ENCODE peak calls at places on chromosomes 13 and 19, in six cellular contexts. One of them, this sample, is unnamed.

GRCh38 chr13:95485045-95485517 is 67.4 kb upstream of the CLDN10 start:
- DNase-seq in H9: no peak
- DNase-seq in H1: no peak
- DNase-seq in IMR-90: peak
- DNase-seq in trophoblast cell: peak
- DNase-seq in neuronal stem cell: no peak
- DNase-seq in this sample: no peak

GRCh38 chr13:84870190-84870589 is 929.0 kb downstream of the SLITRK6 start:
- DNase-seq in trophoblast cell: no peak
- DNase-seq in H9: peak
- DNase-seq in neuronal stem cell: no peak
- DNase-seq in IMR-90: no peak
- DNase-seq in H1: no peak
- DNase-seq in this sample: no peak

GRCh38 chr13:40191186-40191980 is 475.1 kb downstream of the FOXO1 start:
- DNase-seq in neuronal stem cell: no peak
- DNase-seq in H1: no peak
- DNase-seq in H9: no peak
- DNase-seq in IMR-90: no peak
- DNase-seq in trophoblast cell: peak
- DNase-seq in this sample: peak

GRCh38 chr19:14473915-14474578 is 1.1 kb downstream of the PTGER1 start:
- DNase-seq in neuronal stem cell: no peak
- DNase-seq in H9: no peak
- DNase-seq in trophoblast cell: peak
- DNase-seq in H1: no peak
- DNase-seq in IMR-90: no peak
- DNase-seq in this sample: no peak

GRCh38 chr13:51905787-51906186 is 44.0 kb downstream of the CCDC70 start:
- DNase-seq in IMR-90: no peak
- DNase-seq in H1: no peak
- DNase-seq in H9: peak
- DNase-seq in neuronal stem cell: no peak
- DNase-seq in trophoblast cell: no peak
- DNase-seq in this sample: no peak

GRCh38 chr13:102504002-102504401 is 92.8 kb upstream of the TPP2 start:
- DNase-seq in H1: no peak
- DNase-seq in trophoblast cell: no peak
- DNase-seq in neuronal stem cell: no peak
- DNase-seq in IMR-90: no peak
- DNase-seq in H9: no peak
- DNase-seq in this sample: no peak

GRCh38 chr13:75226092-75226491 is 255.9 kb downstream of the TBC1D4 start:
- DNase-seq in neuronal stem cell: no peak
- DNase-seq in H9: peak
- DNase-seq in H1: peak
- DNase-seq in IMR-90: no peak
- DNase-seq in trophoblast cell: no peak
- DNase-seq in this sample: no peak

GRCh38 chr13:107807306-107808073 is 407.8 kb downstream of the LIG4 start:
- DNase-seq in IMR-90: no peak
- DNase-seq in H9: no peak
- DNase-seq in H1: no peak
- DNase-seq in trophoblast cell: no peak
- DNase-seq in neuronal stem cell: no peak
- DNase-seq in this sample: no peak

GRCh38 chr13:97977376-97977705 is 23.9 kb downstream of the IPO5 start:
- DNase-seq in H9: no peak
- DNase-seq in trophoblast cell: no peak
- DNase-seq in IMR-90: no peak
- DNase-seq in H1: no peak
- DNase-seq in neuronal stem cell: no peak
- DNase-seq in this sample: peak

GRCh38 chr13:113861433-113862030 is 2.3 kb downstream of the GAS6 start:
- DNase-seq in trophoblast cell: no peak
- DNase-seq in IMR-90: no peak
- DNase-seq in neuronal stem cell: no peak
- DNase-seq in H1: no peak
- DNase-seq in H9: peak
- DNase-seq in this sample: no peak

GRCh38 chr13:113859311-113860050 is 4.4 kb downstream of the GAS6 start:
- DNase-seq in H1: no peak
- DNase-seq in H9: peak
- DNase-seq in trophoblast cell: no peak
- DNase-seq in neuronal stem cell: no peak
- DNase-seq in IMR-90: no peak
- DNase-seq in this sample: no peak

GRCh38 chr13:113862191-113862765 is 1.6 kb downstream of the GAS6 start:
- DNase-seq in H1: no peak
- DNase-seq in trophoblast cell: no peak
- DNase-seq in neuronal stem cell: no peak
- DNase-seq in H9: peak
- DNase-seq in IMR-90: peak
- DNase-seq in this sample: peak

GRCh38 chr13:113860579-113861432 is 3.1 kb downstream of the GAS6 start:
- DNase-seq in H9: peak
- DNase-seq in neuronal stem cell: no peak
- DNase-seq in IMR-90: no peak
- DNase-seq in H1: peak
- DNase-seq in trophoblast cell: no peak
- DNase-seq in this sample: no peak

DNA sequence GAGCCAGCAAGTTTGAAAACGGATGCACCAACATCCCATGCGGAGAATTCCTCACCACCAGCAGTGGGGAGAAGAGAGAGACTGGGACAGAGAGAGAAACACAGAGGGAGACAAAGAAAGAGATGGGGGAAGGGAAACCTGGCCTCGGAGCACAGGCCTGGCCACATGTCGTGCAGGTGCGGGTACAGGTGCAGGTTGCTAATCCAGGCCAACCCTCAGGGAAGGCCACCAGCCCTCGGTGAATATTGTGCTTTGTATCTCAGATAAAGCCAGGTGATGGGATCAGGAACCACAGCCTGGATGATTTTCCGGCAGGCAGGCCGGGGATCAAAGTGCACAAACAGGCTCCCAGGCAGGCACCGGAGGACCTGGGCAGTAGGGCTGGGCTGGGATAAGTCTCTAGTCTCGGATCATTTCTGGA is 3.8 kb downstream of the GAS6 start:
- DNase-seq in IMR-90: no peak
- DNase-seq in neuronal stem cell: no peak
- DNase-seq in H1: no peak
- DNase-seq in H9: peak
- DNase-seq in trophoblast cell: no peak
- DNase-seq in this sample: no peak
- H2AK5ac ChIP-seq in IMR-90: peak
- H2AK5ac ChIP-seq in neuronal stem cell: peak
- H2AK5ac ChIP-seq in H1: peak
- H2AK5ac ChIP-seq in H9: no peak
- H2AK5ac ChIP-seq in trophoblast cell: no peak
- H2AK5ac ChIP-seq in this sample: peak

GRCh38 chr19:23547816-23548430 is 139.1 kb downstream of the ZNF675 start:
- DNase-seq in neuronal stem cell: no peak
- DNase-seq in trophoblast cell: no peak
- DNase-seq in H1: no peak
- DNase-seq in IMR-90: no peak
- DNase-seq in H9: no peak
- DNase-seq in this sample: no peak
- H3K14ac ChIP-seq in neuronal stem cell: no peak
- H3K14ac ChIP-seq in trophoblast cell: no peak
- H3K14ac ChIP-seq in H1: no peak
- H3K14ac ChIP-seq in IMR-90: no peak
- H3K14ac ChIP-seq in H9: no peak
- H3K14ac ChIP-seq in this sample: no peak

GRCh38 chr13:100045355-100045754 is 43.5 kb upstream of the PCCA start:
- DNase-seq in H9: no peak
- DNase-seq in IMR-90: no peak
- DNase-seq in H1: no peak
- DNase-seq in trophoblast cell: no peak
- DNase-seq in neuronal stem cell: no peak
- DNase-seq in this sample: no peak

DNA sequence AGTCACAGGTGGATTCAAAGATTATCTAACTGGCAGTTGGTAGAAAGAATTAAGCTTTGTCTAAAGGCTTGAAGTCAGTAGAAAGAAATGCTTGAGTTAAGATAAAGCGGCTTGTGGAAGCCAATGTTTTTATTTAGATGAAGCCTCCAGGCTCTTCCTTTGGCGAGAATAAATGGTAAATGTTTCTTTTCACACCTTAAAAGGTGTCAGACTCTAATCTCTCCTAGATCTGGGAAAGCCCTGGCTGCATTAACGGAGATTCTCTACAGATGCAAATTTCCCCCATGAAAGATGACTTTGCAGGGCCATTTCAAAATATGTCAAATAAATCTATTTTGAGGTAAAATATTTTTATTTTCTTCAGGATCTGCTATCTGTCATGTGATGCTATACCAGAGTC is 37.8 kb upstream of the PCCA start:
- DNase-seq in trophoblast cell: no peak
- DNase-seq in neuronal stem cell: no peak
- DNase-seq in H9: no peak
- DNase-seq in H1: no peak
- DNase-seq in IMR-90: no peak
- DNase-seq in this sample: no peak
- H3K9ac ChIP-seq in trophoblast cell: no peak
- H3K9ac ChIP-seq in neuronal stem cell: no peak
- H3K9ac ChIP-seq in H9: no peak
- H3K9ac ChIP-seq in H1: no peak
- H3K9ac ChIP-seq in IMR-90: no peak
- H3K9ac ChIP-seq in this sample: no peak

DNA sequence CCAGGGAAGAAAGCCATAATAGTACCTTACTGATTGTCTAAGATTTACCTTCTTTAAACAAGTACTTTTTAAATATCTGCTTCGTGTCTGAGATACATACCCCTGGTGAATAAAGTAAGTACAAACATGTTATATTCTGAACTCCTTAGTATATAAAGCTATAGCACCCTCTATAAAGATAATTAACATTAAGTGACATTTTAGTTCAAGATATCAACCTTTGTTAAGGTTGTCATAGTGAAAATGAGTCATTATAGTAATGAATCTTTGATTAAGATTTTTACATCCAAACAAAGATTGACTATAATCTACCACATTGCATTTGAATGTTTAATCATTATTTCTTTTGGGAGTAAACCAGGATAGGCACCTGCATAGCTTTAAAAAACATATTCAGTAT is 55.4 kb upstream of the KCTD4 start:
- DNase-seq in IMR-90: no peak
- DNase-seq in H9: no peak
- DNase-seq in neuronal stem cell: no peak
- DNase-seq in H1: no peak
- DNase-seq in trophoblast cell: no peak
- DNase-seq in this sample: no peak
- H2AK5ac ChIP-seq in IMR-90: no peak
- H2AK5ac ChIP-seq in H9: no peak
- H2AK5ac ChIP-seq in neuronal stem cell: no peak
- H2AK5ac ChIP-seq in H1: no peak
- H2AK5ac ChIP-seq in trophoblast cell: no peak
- H2AK5ac ChIP-seq in this sample: no peak

GRCh38 chr19:47075941-47076340 is 27.5 kb upstream of the TMEM160 start:
- DNase-seq in H9: no peak
- DNase-seq in trophoblast cell: no peak
- DNase-seq in H1: no peak
- DNase-seq in IMR-90: peak
- DNase-seq in neuronal stem cell: no peak
- DNase-seq in this sample: no peak
- H3K14ac ChIP-seq in H9: no peak
- H3K14ac ChIP-seq in trophoblast cell: no peak
- H3K14ac ChIP-seq in H1: no peak
- H3K14ac ChIP-seq in IMR-90: peak
- H3K14ac ChIP-seq in neuronal stem cell: no peak
- H3K14ac ChIP-seq in this sample: no peak

DNA sequence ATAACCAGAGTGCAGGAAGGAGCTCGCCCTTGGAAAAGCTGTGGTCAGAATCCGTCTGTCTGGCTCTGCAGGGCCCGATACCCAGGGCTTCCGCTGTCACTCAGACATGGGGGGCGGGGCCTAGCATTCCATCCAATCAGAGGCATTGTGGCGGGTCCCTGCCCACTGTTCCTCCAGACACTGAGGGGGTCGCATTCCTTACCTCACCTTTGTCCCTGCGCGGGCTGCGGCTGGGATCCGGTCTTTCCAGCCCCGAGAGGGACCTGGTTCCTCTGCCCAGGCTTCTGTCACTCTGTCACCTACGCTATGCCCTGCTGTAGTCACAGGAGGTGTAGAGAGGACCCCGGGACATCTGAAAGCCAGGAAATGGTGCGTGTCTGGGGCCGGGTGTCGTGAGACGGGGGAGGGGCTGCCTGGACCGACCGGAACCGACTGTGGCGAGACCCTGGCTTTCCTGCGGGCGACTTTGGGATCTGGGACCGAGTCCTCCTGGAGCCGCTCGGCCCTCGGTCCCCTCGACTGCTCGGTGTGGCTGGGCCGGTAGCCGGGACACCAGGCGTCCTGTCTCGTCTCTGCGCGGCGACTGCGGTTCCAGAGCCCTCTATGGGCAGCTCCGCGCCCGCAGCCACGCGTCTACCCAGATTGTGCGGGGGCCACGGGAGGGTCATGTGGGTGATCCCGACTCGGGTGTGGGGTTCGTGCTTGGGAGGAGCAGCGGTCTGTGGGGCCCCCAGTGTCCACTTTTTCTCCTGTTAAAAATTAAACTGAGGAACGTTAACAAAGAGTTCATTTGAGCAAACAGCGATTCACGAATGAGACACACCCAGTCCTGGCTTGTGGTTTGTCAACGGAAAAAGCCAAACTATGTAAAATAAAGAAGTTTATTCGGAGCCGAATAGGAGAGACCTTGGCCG is at the start of gene ZNF69:
- DNase-seq in IMR-90: peak
- DNase-seq in trophoblast cell: peak
- DNase-seq in H9: peak
- DNase-seq in neuronal stem cell: peak
- DNase-seq in H1: peak
- DNase-seq in this sample: peak
- H3K9ac ChIP-seq in IMR-90: peak
- H3K9ac ChIP-seq in trophoblast cell: peak
- H3K9ac ChIP-seq in H9: peak
- H3K9ac ChIP-seq in neuronal stem cell: peak
- H3K9ac ChIP-seq in H1: peak
- H3K9ac ChIP-seq in this sample: peak

GRCh38 chr19:46788101-46788967 is at the start of gene SLC1A5:
- DNase-seq in neuronal stem cell: peak
- DNase-seq in IMR-90: peak
- DNase-seq in H9: peak
- DNase-seq in trophoblast cell: peak
- DNase-seq in H1: peak
- DNase-seq in this sample: peak
- H2AK5ac ChIP-seq in neuronal stem cell: peak
- H2AK5ac ChIP-seq in IMR-90: peak
- H2AK5ac ChIP-seq in H9: peak
- H2AK5ac ChIP-seq in trophoblast cell: peak
- H2AK5ac ChIP-seq in H1: no peak
- H2AK5ac ChIP-seq in this sample: no peak